ENCODE peak calls at places on chromosomes 6 and 20, in nine cellular contexts. P is BE2C; M is GM23248; G is endothelial cell of umbilical vein; K is HCT116; Q is fibroblast of lung; B is CD8-positive, alpha-beta memory T cell; N is adipocyte; L is lower lobe of right lung. H is an unnamed sample. For H3K4me1 and H3K9me3, the result is how much of the 10 kb centered on the place peaks cover.

GRCh38 chr6:88997365-88997764 is 33.9 kb upstream of the RNGTT start:
- DNase-seq in L (no peak), K (no peak), M (no peak), P (no peak), B (no peak), G (no peak), Q (no peak), N (no peak), H (no peak)

GRCh38 chr6:166282394-166283032 is 25.7 kb downstream of the PRR18 start:
- DNase-seq in N (peak), P (no peak), K (no peak), B (no peak), G (no peak), L (no peak), Q (no peak), M (no peak), H (no peak)

GRCh38 chr20:33054381-33054780 is 678 bp downstream of the BPIFB3 start:
- DNase-seq in G (no peak), M (no peak), B (no peak), N (no peak), K (no peak), Q (no peak), P (no peak), L (no peak), H (no peak)

GRCh38 chr6:3522561-3523287 is 65.9 kb upstream of the SLC22A23 start:
- DNase-seq in Q (no peak), N (peak), M (peak), K (no peak), G (no peak), B (no peak), P (no peak), L (no peak), H (no peak)

GRCh38 chr20:33685328-33686007 is 717 bp downstream of the E2F1 start:
- DNase-seq in N (peak), G (peak), Q (no peak), K (no peak), L (no peak), P (peak), B (peak), M (peak), H (peak)

GRCh38 chr6:121522265-121522664 is 86.8 kb downstream of the GJA1 start:
- DNase-seq in K (no peak), L (no peak), P (no peak), G (peak), M (peak), N (peak), Q (peak), B (no peak), H (no peak)

GRCh38 chr6:93894521-93894920 is 475.2 kb upstream of the EPHA7 start:
- DNase-seq in K (no peak), P (no peak), M (peak), G (no peak), N (no peak), Q (no peak), B (no peak), L (no peak), H (no peak)

GRCh38 chr6:129686941-129687627 is 22.9 kb downstream of the ARHGAP18 start:
- DNase-seq in G (no peak), B (peak), P (no peak), Q (no peak), K (no peak), L (no peak), M (peak), N (no peak), H (no peak)

GRCh38 chr6:71502210-71502609 is 213.6 kb downstream of the OGFRL1 start:
- DNase-seq in L (no peak), P (no peak), G (no peak), N (no peak), K (no peak), B (no peak), M (no peak), Q (no peak), H (no peak)

GRCh38 chr6:122033564-122034181 is 365.8 kb upstream of the HSF2 start:
- DNase-seq in B (no peak), Q (peak), G (peak), P (no peak), M (peak), L (no peak), N (peak), K (peak), H (peak)

GRCh38 chr6:154555075-154555677 is 44.7 kb upstream of the CNKSR3 start:
- DNase-seq in G (peak), N (peak), M (peak), P (no peak), B (no peak), Q (no peak), L (no peak), K (no peak), H (peak)

GRCh38 chr6:83824388-83824801 is 28.8 kb upstream of the RIPPLY2 start:
- DNase-seq in K (no peak), Q (no peak), L (no peak), G (peak), P (no peak), B (no peak), N (no peak), M (peak), H (no peak)

GRCh38 chr6:159513914-159514313 is 179.1 kb downstream of the SOD2 start:
- DNase-seq in K (no peak), G (no peak), L (no peak), P (no peak), Q (no peak), M (no peak), B (no peak), N (no peak), H (no peak)

GRCh38 chr6:36671687-36672375 is 6.7 kb upstream of the CDKN1A start:
- DNase-seq in N (no peak), K (no peak), B (no peak), L (no peak), M (no peak), G (no peak), P (peak), Q (no peak), H (peak)

GRCh38 chr6:13877116-13877515 is 47.6 kb upstream of the RNF182 start:
- DNase-seq in L (no peak), G (no peak), B (no peak), K (no peak), M (peak), N (peak), P (no peak), Q (peak), H (no peak)

GRCh38 chr20:58160451-58161051 is 67.9 kb downstream of the ANKRD60 start:
- DNase-seq in N (peak), Q (peak), M (peak), B (no peak), G (no peak), L (peak), K (no peak), P (no peak), H (no peak)

DNA sequence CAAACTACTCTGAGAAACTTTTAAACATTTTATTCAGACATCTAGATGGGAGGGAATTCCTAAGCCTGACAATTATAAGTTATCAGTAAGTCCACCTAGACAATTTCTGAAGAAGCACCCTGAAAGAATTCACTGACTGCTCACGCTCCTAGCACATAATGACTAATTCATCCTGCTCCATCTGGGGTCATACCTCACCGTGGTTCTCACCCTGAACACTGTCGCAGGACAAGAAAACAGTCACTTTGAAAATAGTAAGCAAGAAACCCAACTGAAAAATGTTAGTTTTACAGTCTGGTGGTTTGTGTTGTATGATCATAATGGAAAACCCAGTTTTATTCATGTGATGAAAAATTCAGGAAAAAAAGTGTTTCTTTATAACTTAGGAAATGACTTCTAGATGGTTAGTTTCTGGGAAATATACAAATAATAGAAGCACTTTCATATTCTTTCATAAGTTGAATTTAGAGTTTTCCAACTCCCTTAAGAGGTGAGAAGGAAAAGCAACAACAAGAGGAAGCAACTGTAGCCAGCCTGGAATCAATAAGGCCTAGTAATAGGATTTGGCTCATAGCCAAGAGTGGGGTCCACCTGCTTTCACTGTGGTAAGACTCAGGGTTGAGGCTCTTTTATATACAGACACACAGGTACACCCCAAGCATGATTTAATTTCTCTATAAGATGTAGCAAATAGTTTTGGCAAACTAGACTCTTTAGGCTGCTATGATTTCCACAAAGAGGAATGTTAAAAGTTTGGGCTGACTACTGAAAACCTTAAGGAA is 94.1 kb downstream of the HIVEP2 start:
- DNase-seq in L (no peak), Q (no peak), B (no peak), K (no peak), N (peak), M (peak), P (no peak), G (peak), H (no peak)
- H3K4me1 ChIP-seq in L (under half), Q (under half), B (half or more), K (under half), N (half or more), M (half or more), P (under half), G (under half), H (under half)

GRCh38 chr6:168582581-168582981 is 141.6 kb downstream of the SMOC2 start:
- DNase-seq in M (no peak), L (no peak), G (no peak), K (no peak), Q (no peak), B (no peak), N (no peak), P (no peak), H (no peak)
- H3K9me3 ChIP-seq in M (under half), L (under half), G (under half), K (under half), Q (under half), B (under half), N (under half), P (under half), H (under half)

DNA sequence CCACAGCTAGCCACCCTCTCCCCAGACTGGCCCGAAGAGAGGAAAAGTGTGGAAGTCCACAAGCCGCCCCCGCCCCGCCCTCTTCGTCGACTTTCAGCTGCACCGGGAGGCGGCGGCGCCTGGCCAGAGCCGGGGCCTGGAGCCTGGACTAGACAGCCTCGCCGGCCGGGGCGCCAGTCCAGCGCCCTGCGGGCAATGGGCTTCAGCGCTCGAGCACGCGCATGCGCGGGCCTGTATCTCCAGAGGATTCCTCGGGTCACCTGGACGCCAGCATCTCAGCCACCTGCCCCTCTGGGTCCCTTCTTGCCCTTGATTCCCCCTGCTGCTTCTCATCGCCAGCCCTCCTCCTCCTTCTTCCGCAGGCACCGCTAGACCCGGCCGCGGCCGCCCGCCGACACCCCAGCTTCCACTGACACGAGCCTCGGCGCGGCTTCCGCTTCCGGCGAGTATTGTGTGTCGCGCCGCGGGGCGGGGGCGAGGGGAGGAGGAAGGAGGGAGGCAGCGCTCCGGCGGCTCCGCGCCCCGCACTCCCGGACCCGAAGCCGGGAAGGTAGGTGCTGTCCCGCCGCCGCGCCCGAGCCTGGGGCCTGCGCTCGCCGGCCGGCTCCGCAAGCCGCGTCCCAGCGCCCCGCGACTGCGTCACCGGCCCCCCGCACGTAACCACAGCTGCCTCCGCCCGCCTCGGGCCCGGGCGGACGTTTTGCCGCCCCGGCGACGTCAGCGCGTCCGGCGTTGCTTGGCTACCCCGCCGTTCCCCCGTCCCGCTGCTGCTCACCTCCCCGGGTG is at the start of gene TRIM39:
- DNase-seq in P (peak), L (peak), K (peak), Q (peak), B (peak), N (peak), M (peak), G (peak), H (peak)
- H3K4me3 ChIP-seq in P (peak), L (peak), K (peak), Q (peak), B (peak), N (peak), M (peak), G (peak), H (peak)

GRCh38 chr20:50301165-50301564 is 110.5 kb downstream of the CEBPB start:
- DNase-seq in K (no peak), Q (no peak), N (no peak), B (no peak), L (no peak), G (no peak), P (no peak), M (no peak), H (no peak)
- H3K4me1 ChIP-seq in K (under half), Q (under half), N (half or more), B (under half), L (under half), G (under half), P (under half), M (under half), H (under half)

DNA sequence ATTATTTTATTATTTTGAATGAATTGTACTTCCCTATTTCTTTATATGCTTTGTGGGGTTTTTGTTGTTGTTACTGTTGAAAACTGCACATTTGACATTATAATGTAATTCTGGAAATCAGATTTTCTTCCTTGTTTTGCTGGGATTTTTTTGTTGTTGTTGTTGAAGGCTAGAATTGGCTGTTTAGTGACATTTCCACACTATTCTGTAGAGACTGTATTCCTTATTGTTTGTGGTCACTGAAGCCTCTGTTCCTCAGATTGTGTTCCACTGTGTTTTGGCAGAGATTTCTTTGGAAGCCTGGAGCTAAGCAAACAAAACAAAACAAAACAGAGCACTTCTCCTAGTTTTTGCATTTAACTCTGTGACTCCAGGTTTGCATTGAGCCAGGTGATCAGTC is 52.9 kb downstream of the CDYL start:
- DNase-seq in L (no peak), K (no peak), M (no peak), G (no peak), N (no peak), B (no peak), P (no peak), Q (no peak), H (no peak)
- H3K9me3 ChIP-seq in L (under half), K (under half), M (under half), G (under half), N (under half), B (under half), P (under half), Q (under half), H (under half)

DNA sequence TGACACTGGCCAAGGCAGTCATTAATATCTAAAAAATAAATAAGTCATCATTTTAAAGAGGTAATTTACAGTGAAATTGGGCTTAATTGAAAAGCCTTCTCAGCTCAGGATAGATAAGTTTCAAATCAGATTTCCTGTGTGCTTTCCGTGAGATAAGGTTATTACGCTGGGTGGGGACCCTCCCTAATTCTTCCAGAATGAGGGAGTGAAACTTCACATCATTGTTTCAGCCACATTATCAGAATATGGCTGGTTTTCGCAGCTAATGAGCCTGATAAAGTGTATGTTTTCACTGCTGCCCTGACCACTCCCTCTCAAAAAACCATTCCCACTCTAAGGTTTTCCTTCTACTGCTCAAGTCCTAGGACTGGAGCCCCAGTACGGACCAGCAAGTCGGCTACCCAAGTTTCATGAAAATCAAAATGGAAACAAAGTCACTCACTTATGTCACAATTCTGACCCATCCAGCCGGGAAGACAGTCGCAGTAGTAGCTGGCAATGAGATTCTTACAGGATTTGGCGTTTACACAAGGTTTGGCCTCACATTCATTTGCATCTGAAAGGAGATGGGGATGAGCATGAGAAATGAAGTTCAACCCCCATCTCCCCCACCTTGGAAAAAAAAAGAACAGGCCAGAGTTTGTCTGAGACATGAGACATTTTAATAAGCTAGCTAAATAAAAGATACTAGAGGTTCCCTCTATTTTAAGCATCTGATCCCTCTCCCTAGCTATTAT is 24.6 kb downstream of the JAG1 start:
- DNase-seq in N (no peak), L (no peak), B (no peak), K (no peak), G (no peak), M (no peak), P (no peak), Q (no peak), H (peak)
- H3K4me3 ChIP-seq in N (no peak), L (no peak), B (no peak), K (no peak), G (no peak), M (no peak), P (no peak), Q (no peak), H (no peak)

H was measured in HAP-1.